ENCODE peak calls at places on chromosomes 3 and 15, in seven cellular contexts. H is cardiac fibroblast, I is astrocyte, V is GM23248, F is mucosa of descending colon, X is colonic mucosa, O is heart left ventricle. Y is an unnamed sample.
A peak's percentile ranks its signal among the peaks of the same experiment; 100 is the strongest.

GRCh38 chr15:88782465-88782864 is 20.8 kb upstream of the ACAN start:
- DNase-seq in O (no peak), I (no peak), H (no peak), X (no peak), V (no peak), F (no peak), Y (no peak)

GRCh38 chr15:77225088-77225487 is 154.2 kb upstream of the TSPAN3 start:
- DNase-seq in X (no peak), I (no peak), V (no peak), H (peak; percentile 29), F (no peak), O (no peak), Y (no peak)

GRCh38 chr3:175001091-175001490 is 142.0 kb downstream of the NAALADL2 start:
- DNase-seq in X (no peak), O (no peak), V (peak; percentile 66), H (peak; percentile 49), I (no peak), F (no peak), Y (no peak)

GRCh38 chr3:160756907-160757623 is 1.0 kb downstream of the PPM1L start:
- DNase-seq in O (peak; percentile 59), H (no peak), X (peak; percentile 32), F (peak; percentile 31), V (no peak), I (no peak), Y (no peak)

GRCh38 chr3:24550588-24550987 is 55.9 kb upstream of the THRB start:
- DNase-seq in V (peak; percentile 57), O (no peak), F (no peak), I (no peak), X (no peak), H (peak; percentile 20), Y (no peak)

GRCh38 chr15:76360416-76360815 is 23.8 kb downstream of the ISL2 start:
- DNase-seq in H (no peak), X (no peak), F (no peak), O (no peak), I (no peak), V (no peak), Y (no peak)

GRCh38 chr3:28649266-28649665 is 300.6 kb upstream of the AZI2 start:
- DNase-seq in O (no peak), H (no peak), X (no peak), I (no peak), F (no peak), V (no peak), Y (no peak)

GRCh38 chr15:37801529-37801928 is 132.9 kb upstream of the TMCO5A start:
- DNase-seq in X (no peak), V (no peak), I (no peak), O (no peak), H (no peak), F (no peak), Y (no peak)

GRCh38 chr3:159938712-159939111 is 49.9 kb upstream of the IL12A start:
- DNase-seq in I (peak; percentile 31), V (peak; percentile 74), X (no peak), O (no peak), F (no peak), H (peak; percentile 71), Y (no peak)

GRCh38 chr15:31295660-31296059 is 31.0 kb upstream of the KLF13 start:
- DNase-seq in H (no peak), F (no peak), O (no peak), V (no peak), I (no peak), X (no peak), Y (no peak)

GRCh38 chr3:52817221-52817620 is 13.3 kb downstream of the ITIH4 start:
- DNase-seq in X (no peak), V (no peak), H (no peak), I (no peak), O (no peak), F (no peak), Y (no peak)

GRCh38 chr3:48694610-48695051 is 8.9 kb upstream of the NCKIPSD start:
- DNase-seq in I (peak; percentile 82), V (peak; percentile 97), O (peak; percentile 74), F (peak; percentile 45), H (peak; percentile 92), X (peak; percentile 60), Y (no peak)

GRCh38 chr3:195914648-195915473 is 6.5 kb upstream of the TNK2 start:
- DNase-seq in O (peak; percentile 94), F (peak; percentile 91), I (peak; percentile 94), V (peak; percentile 97), H (peak; percentile 98), X (peak; percentile 94), Y (peak; percentile 96)

GRCh38 chr15:100330629-100331215 is 11.1 kb downstream of the ADAMTS17 start:
- DNase-seq in O (no peak), I (no peak), H (no peak), F (no peak), X (no peak), V (no peak), Y (no peak)

GRCh38 chr15:83605595-83605994 is 48.3 kb upstream of the ADAMTSL3 start:
- DNase-seq in F (no peak), X (no peak), I (no peak), V (no peak), O (peak; percentile 55), H (no peak), Y (no peak)

GRCh38 chr3:182729903-182730674 is 63.2 kb upstream of the ATP11B start:
- DNase-seq in I (no peak), X (no peak), H (no peak), V (no peak), O (no peak), F (no peak), Y (no peak)

GRCh38 chr3:156631323-156631722 is 43.1 kb upstream of the TIPARP start:
- DNase-seq in H (no peak), O (no peak), V (peak; percentile 45), F (no peak), X (no peak), I (no peak), Y (no peak)

GRCh38 chr3:24680214-24680967 is 185.7 kb upstream of the THRB start:
- DNase-seq in F (peak; percentile 76), V (peak; percentile 41), O (peak; percentile 82), X (peak; percentile 72), I (no peak), H (peak; percentile 60), Y (no peak)

GRCh38 chr15:52021128-52021671 is 2.2 kb downstream of the MAPK6 start:
- DNase-seq in V (peak; percentile 96), I (peak; percentile 92), F (no peak), O (no peak), H (peak; percentile 95), X (peak; percentile 47), Y (peak; percentile 94)

GRCh38 chr3:196992461-196993065 is 23.9 kb upstream of the PIGZ start:
- DNase-seq in H (no peak), X (no peak), O (peak; percentile 40), I (no peak), V (no peak), F (peak; percentile 10), Y (no peak)

GRCh38 chr15:53752406-53752805 is 7.1 kb downstream of the WDR72 start:
- DNase-seq in H (no peak), O (no peak), F (no peak), V (no peak), I (no peak), X (no peak), Y (no peak)

GRCh38 chr3:52670621-52671521 is 14.8 kb downstream of the PBRM1 start:
- DNase-seq in O (no peak), X (no peak), H (peak; percentile 100), V (peak; percentile 98), I (peak; percentile 100), F (no peak), Y (no peak)

GRCh38 chr3:131840151-131840797 is 194.5 kb downstream of the CPNE4 start:
- DNase-seq in V (peak; percentile 74), F (no peak), O (no peak), H (peak; percentile 37), X (no peak), I (peak; percentile 2), Y (no peak)

GRCh38 chr3:150599611-150600297 is 3.4 kb upstream of the SELENOT start:
- DNase-seq in F (no peak), H (peak; percentile 79), O (no peak), I (peak; percentile 85), V (peak; percentile 73), X (no peak), Y (no peak)
- H3K4me3 ChIP-seq in F (no peak overlapping the region), H (no peak overlapping the region), O (no peak overlapping the region), I (no peak overlapping the region), V (peak overlapping the region; percentile 32), X (no peak overlapping the region), Y (no peak overlapping the region)

DNA sequence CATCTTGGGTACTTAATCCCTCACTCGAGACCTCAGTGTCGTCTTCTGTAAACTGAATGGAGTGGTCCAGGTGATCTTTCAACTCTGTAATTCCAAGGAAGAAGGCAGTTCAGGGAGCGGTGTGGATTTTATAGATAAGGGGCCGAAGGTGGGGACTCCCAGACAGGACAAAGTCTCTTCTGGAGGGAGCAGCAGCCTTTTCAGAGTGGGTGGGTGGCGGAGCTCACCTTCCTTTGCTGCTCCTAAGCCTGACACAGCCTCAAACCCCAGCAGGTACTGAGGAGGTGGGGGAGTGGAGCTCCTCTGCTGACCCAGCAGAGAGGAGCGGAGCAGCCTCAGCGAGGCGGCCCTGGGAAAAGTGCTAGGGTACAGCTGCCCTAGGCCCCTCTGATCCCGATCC is 72.1 kb downstream of the SLC30A4 start:
- DNase-seq in X (peak; percentile 74), O (no peak), V (no peak), H (no peak), I (no peak), F (peak; percentile 72), Y (no peak)
- H3K4me3 ChIP-seq in X (peak overlapping the region; percentile 46), O (no peak overlapping the region), V (no peak overlapping the region), H (no peak overlapping the region), I (no peak overlapping the region), F (peak overlapping the region; percentile 23), Y (peak overlapping the region; percentile 23)

DNA sequence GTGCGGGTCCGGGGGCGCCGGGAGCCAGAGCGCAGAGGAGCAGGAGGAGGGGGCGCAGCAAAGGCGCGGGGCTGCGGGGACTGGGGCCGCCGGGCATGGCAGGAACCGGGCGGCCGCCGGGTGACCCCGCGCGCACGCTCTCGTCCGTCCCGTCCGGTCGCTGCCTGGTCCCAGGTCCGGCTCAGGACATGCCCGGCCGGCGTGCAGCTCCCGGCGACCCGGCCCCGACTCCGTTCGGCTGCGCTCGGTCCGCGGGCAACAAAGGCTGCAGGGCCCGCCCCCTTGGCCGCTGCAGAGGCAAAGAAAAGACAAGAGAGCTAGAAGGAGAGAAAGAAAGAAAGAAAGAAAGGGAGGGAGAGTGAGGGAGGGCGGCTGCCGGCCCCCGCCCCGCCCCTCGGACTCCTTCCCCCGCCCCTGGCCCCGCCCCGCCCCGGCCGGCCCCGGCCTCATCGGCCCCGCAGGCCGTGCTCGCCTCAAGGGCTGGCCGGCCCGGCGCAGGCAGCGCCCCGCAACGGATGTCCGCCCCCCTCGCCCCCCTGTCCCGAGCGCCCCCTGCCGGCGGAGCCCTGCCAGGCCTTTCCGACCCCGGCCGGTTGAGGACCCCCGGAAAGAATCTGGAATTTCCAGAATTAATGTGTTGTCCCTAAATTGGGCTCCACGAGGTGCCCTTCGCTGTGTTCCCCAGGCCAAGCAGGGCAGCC is at the start of gene ADAMTS7:
- DNase-seq in H (peak; percentile 71), X (peak; percentile 65), V (peak; percentile 87), O (peak; percentile 90), F (peak; percentile 75), I (peak; percentile 46), Y (no peak)
- H3K4me3 ChIP-seq in H (peak within 1 kb of the TSS; percentile 69), X (peak within 1 kb of the TSS; percentile 81), V (peak within 1 kb of the TSS; percentile 70), O (peak within 1 kb of the TSS; percentile 71), F (peak within 1 kb of the TSS; percentile 14), I (peak within 1 kb of the TSS; percentile 64), Y (peak within 1 kb of the TSS; percentile 52)

DNA sequence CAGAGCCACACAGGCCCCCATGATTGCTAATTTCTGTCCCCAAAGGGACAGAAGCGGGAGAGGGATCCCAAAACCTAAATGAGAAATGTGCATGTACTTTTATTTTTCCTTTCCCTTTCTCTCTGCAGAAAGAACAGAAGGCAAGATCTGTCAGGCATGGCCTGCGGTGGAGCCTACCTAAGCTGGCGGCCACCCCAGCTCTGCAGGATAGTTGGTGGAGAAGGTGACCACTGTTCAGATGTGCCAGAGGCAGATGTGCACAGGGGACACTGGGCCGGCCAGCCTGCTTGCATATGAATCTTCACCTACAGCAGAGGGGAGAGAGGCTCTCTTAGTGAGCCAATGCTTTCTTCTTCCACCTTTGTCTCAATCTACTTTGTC is 2.1 kb upstream of the AMOTL2 start:
- DNase-seq in O (no peak), I (no peak), F (no peak), H (no peak), X (no peak), V (no peak), Y (no peak)
- H3K4me3 ChIP-seq in O (no peak overlapping the region), I (no peak overlapping the region), F (no peak overlapping the region), H (no peak overlapping the region), X (no peak overlapping the region), V (no peak overlapping the region), Y (no peak overlapping the region)

Y was measured in LNCaP clone FGC.